ENCODE peak calls at places on chromosomes 3 and 15, in six cellular contexts. One of them, this sample, is unnamed.

GRCh38 chr3:97952280-97952679 is 20.0 kb downstream of the RIOX2 start:
- DNase-seq in small intestine: no peak
- DNase-seq in stimulated activated CD4-positive, alpha-beta T cell treated with anti-CD3 and anti-CD28 coated beads, Interleukin-1b, Interleukin-23, amount 100 ng/mL, for 24 hours: no peak
- DNase-seq in activated effector memory CD4-positive, alpha-beta T cell treated with anti-CD3 and anti-CD28 coated beads, Interleukin-2, amount 50 U/mL, for 16 hours: no peak
- DNase-seq in amygdala: no peak
- DNase-seq in HTR-8/SVneo: no peak
- DNase-seq in this sample: no peak

GRCh38 chr15:75349851-75350588 is 3.2 kb downstream of the NEIL1 start:
- DNase-seq in small intestine: peak; percentile 48
- DNase-seq in activated effector memory CD4-positive, alpha-beta T cell treated with anti-CD3 and anti-CD28 coated beads, Interleukin-2, amount 50 U/mL, for 16 hours: peak; percentile 86
- DNase-seq in HTR-8/SVneo: no peak
- DNase-seq in stimulated activated CD4-positive, alpha-beta T cell treated with anti-CD3 and anti-CD28 coated beads, Interleukin-1b, Interleukin-23, amount 100 ng/mL, for 24 hours: no peak
- DNase-seq in amygdala: no peak
- DNase-seq in this sample: no peak

GRCh38 chr15:34018021-34018645 is 20.9 kb downstream of the AVEN start:
- DNase-seq in activated effector memory CD4-positive, alpha-beta T cell treated with anti-CD3 and anti-CD28 coated beads, Interleukin-2, amount 50 U/mL, for 16 hours: no peak
- DNase-seq in stimulated activated CD4-positive, alpha-beta T cell treated with anti-CD3 and anti-CD28 coated beads, Interleukin-1b, Interleukin-23, amount 100 ng/mL, for 24 hours: no peak
- DNase-seq in amygdala: no peak
- DNase-seq in small intestine: peak; percentile 52
- DNase-seq in HTR-8/SVneo: no peak
- DNase-seq in this sample: no peak

GRCh38 chr3:16885948-16886683 is 1.4 kb downstream of the PLCL2 start:
- DNase-seq in amygdala: no peak
- DNase-seq in small intestine: peak; percentile 54
- DNase-seq in stimulated activated CD4-positive, alpha-beta T cell treated with anti-CD3 and anti-CD28 coated beads, Interleukin-1b, Interleukin-23, amount 100 ng/mL, for 24 hours: no peak
- DNase-seq in activated effector memory CD4-positive, alpha-beta T cell treated with anti-CD3 and anti-CD28 coated beads, Interleukin-2, amount 50 U/mL, for 16 hours: no peak
- DNase-seq in HTR-8/SVneo: no peak
- DNase-seq in this sample: no peak

GRCh38 chr15:52529289-52529929 is 729 bp upstream of the MYO5A start:
- DNase-seq in HTR-8/SVneo: peak; percentile 20
- DNase-seq in amygdala: no peak
- DNase-seq in small intestine: peak; percentile 40
- DNase-seq in activated effector memory CD4-positive, alpha-beta T cell treated with anti-CD3 and anti-CD28 coated beads, Interleukin-2, amount 50 U/mL, for 16 hours: peak; percentile 73
- DNase-seq in stimulated activated CD4-positive, alpha-beta T cell treated with anti-CD3 and anti-CD28 coated beads, Interleukin-1b, Interleukin-23, amount 100 ng/mL, for 24 hours: peak; percentile 26
- DNase-seq in this sample: no peak

GRCh38 chr3:6088433-6088832 is 772.5 kb upstream of the GRM7 start:
- DNase-seq in HTR-8/SVneo: no peak
- DNase-seq in small intestine: no peak
- DNase-seq in amygdala: no peak
- DNase-seq in activated effector memory CD4-positive, alpha-beta T cell treated with anti-CD3 and anti-CD28 coated beads, Interleukin-2, amount 50 U/mL, for 16 hours: no peak
- DNase-seq in stimulated activated CD4-positive, alpha-beta T cell treated with anti-CD3 and anti-CD28 coated beads, Interleukin-1b, Interleukin-23, amount 100 ng/mL, for 24 hours: no peak
- DNase-seq in this sample: no peak

GRCh38 chr3:52210550-52211046 is 12.6 kb downstream of the ALAS1 start:
- DNase-seq in small intestine: peak; percentile 18
- DNase-seq in activated effector memory CD4-positive, alpha-beta T cell treated with anti-CD3 and anti-CD28 coated beads, Interleukin-2, amount 50 U/mL, for 16 hours: no peak
- DNase-seq in HTR-8/SVneo: no peak
- DNase-seq in amygdala: no peak
- DNase-seq in stimulated activated CD4-positive, alpha-beta T cell treated with anti-CD3 and anti-CD28 coated beads, Interleukin-1b, Interleukin-23, amount 100 ng/mL, for 24 hours: no peak
- DNase-seq in this sample: no peak

GRCh38 chr15:41691471-41691870 is 31.3 kb downstream of the MGA start:
- DNase-seq in small intestine: no peak
- DNase-seq in activated effector memory CD4-positive, alpha-beta T cell treated with anti-CD3 and anti-CD28 coated beads, Interleukin-2, amount 50 U/mL, for 16 hours: no peak
- DNase-seq in HTR-8/SVneo: no peak
- DNase-seq in stimulated activated CD4-positive, alpha-beta T cell treated with anti-CD3 and anti-CD28 coated beads, Interleukin-1b, Interleukin-23, amount 100 ng/mL, for 24 hours: no peak
- DNase-seq in amygdala: no peak
- DNase-seq in this sample: no peak

GRCh38 chr3:156131241-156131640 is 10.9 kb downstream of the KCNAB1 start:
- DNase-seq in HTR-8/SVneo: no peak
- DNase-seq in amygdala: no peak
- DNase-seq in stimulated activated CD4-positive, alpha-beta T cell treated with anti-CD3 and anti-CD28 coated beads, Interleukin-1b, Interleukin-23, amount 100 ng/mL, for 24 hours: no peak
- DNase-seq in activated effector memory CD4-positive, alpha-beta T cell treated with anti-CD3 and anti-CD28 coated beads, Interleukin-2, amount 50 U/mL, for 16 hours: no peak
- DNase-seq in small intestine: no peak
- DNase-seq in this sample: no peak

GRCh38 chr3:127728417-127728816 is 55.7 kb downstream of the ABTB1 start:
- DNase-seq in small intestine: no peak
- DNase-seq in amygdala: no peak
- DNase-seq in stimulated activated CD4-positive, alpha-beta T cell treated with anti-CD3 and anti-CD28 coated beads, Interleukin-1b, Interleukin-23, amount 100 ng/mL, for 24 hours: no peak
- DNase-seq in activated effector memory CD4-positive, alpha-beta T cell treated with anti-CD3 and anti-CD28 coated beads, Interleukin-2, amount 50 U/mL, for 16 hours: no peak
- DNase-seq in HTR-8/SVneo: no peak
- DNase-seq in this sample: no peak

GRCh38 chr3:65170357-65171090 is 482.7 kb upstream of the ADAMTS9 start:
- DNase-seq in small intestine: peak; percentile 5
- DNase-seq in stimulated activated CD4-positive, alpha-beta T cell treated with anti-CD3 and anti-CD28 coated beads, Interleukin-1b, Interleukin-23, amount 100 ng/mL, for 24 hours: no peak
- DNase-seq in activated effector memory CD4-positive, alpha-beta T cell treated with anti-CD3 and anti-CD28 coated beads, Interleukin-2, amount 50 U/mL, for 16 hours: no peak
- DNase-seq in HTR-8/SVneo: no peak
- DNase-seq in amygdala: no peak
- DNase-seq in this sample: peak; percentile 75

GRCh38 chr15:89777821-89778380 is 1.8 kb downstream of the MESP2 start:
- DNase-seq in HTR-8/SVneo: no peak
- DNase-seq in activated effector memory CD4-positive, alpha-beta T cell treated with anti-CD3 and anti-CD28 coated beads, Interleukin-2, amount 50 U/mL, for 16 hours: no peak
- DNase-seq in amygdala: peak; percentile 19
- DNase-seq in stimulated activated CD4-positive, alpha-beta T cell treated with anti-CD3 and anti-CD28 coated beads, Interleukin-1b, Interleukin-23, amount 100 ng/mL, for 24 hours: no peak
- DNase-seq in small intestine: no peak
- DNase-seq in this sample: no peak

GRCh38 chr15:95324596-95325135 is 1005.8 kb upstream of the NR2F2 start:
- DNase-seq in stimulated activated CD4-positive, alpha-beta T cell treated with anti-CD3 and anti-CD28 coated beads, Interleukin-1b, Interleukin-23, amount 100 ng/mL, for 24 hours: no peak
- DNase-seq in HTR-8/SVneo: no peak
- DNase-seq in activated effector memory CD4-positive, alpha-beta T cell treated with anti-CD3 and anti-CD28 coated beads, Interleukin-2, amount 50 U/mL, for 16 hours: no peak
- DNase-seq in amygdala: no peak
- DNase-seq in small intestine: no peak
- DNase-seq in this sample: no peak

GRCh38 chr3:190225186-190225692 is 97.0 kb downstream of the CLDN1 start:
- DNase-seq in amygdala: no peak
- DNase-seq in HTR-8/SVneo: peak; percentile 9
- DNase-seq in small intestine: peak; percentile 27
- DNase-seq in activated effector memory CD4-positive, alpha-beta T cell treated with anti-CD3 and anti-CD28 coated beads, Interleukin-2, amount 50 U/mL, for 16 hours: no peak
- DNase-seq in stimulated activated CD4-positive, alpha-beta T cell treated with anti-CD3 and anti-CD28 coated beads, Interleukin-1b, Interleukin-23, amount 100 ng/mL, for 24 hours: no peak
- DNase-seq in this sample: no peak

GRCh38 chr3:129625071-129625874 is 18.8 kb upstream of the PLXND1 start:
- DNase-seq in activated effector memory CD4-positive, alpha-beta T cell treated with anti-CD3 and anti-CD28 coated beads, Interleukin-2, amount 50 U/mL, for 16 hours: peak; percentile 55
- DNase-seq in HTR-8/SVneo: no peak
- DNase-seq in amygdala: no peak
- DNase-seq in small intestine: no peak
- DNase-seq in stimulated activated CD4-positive, alpha-beta T cell treated with anti-CD3 and anti-CD28 coated beads, Interleukin-1b, Interleukin-23, amount 100 ng/mL, for 24 hours: no peak
- DNase-seq in this sample: no peak

GRCh38 chr3:78791745-78792144 is 976.1 kb downstream of the ROBO1 start:
- DNase-seq in HTR-8/SVneo: no peak
- DNase-seq in activated effector memory CD4-positive, alpha-beta T cell treated with anti-CD3 and anti-CD28 coated beads, Interleukin-2, amount 50 U/mL, for 16 hours: no peak
- DNase-seq in small intestine: no peak
- DNase-seq in amygdala: no peak
- DNase-seq in stimulated activated CD4-positive, alpha-beta T cell treated with anti-CD3 and anti-CD28 coated beads, Interleukin-1b, Interleukin-23, amount 100 ng/mL, for 24 hours: no peak
- DNase-seq in this sample: no peak

GRCh38 chr3:141237701-141238521 is 6.3 kb downstream of the PXYLP1 start:
- DNase-seq in amygdala: no peak
- DNase-seq in stimulated activated CD4-positive, alpha-beta T cell treated with anti-CD3 and anti-CD28 coated beads, Interleukin-1b, Interleukin-23, amount 100 ng/mL, for 24 hours: no peak
- DNase-seq in activated effector memory CD4-positive, alpha-beta T cell treated with anti-CD3 and anti-CD28 coated beads, Interleukin-2, amount 50 U/mL, for 16 hours: no peak
- DNase-seq in small intestine: no peak
- DNase-seq in HTR-8/SVneo: no peak
- DNase-seq in this sample: no peak

GRCh38 chr3:79015854-79016253 is 751.9 kb downstream of the ROBO1 start:
- DNase-seq in amygdala: no peak
- DNase-seq in activated effector memory CD4-positive, alpha-beta T cell treated with anti-CD3 and anti-CD28 coated beads, Interleukin-2, amount 50 U/mL, for 16 hours: no peak
- DNase-seq in HTR-8/SVneo: no peak
- DNase-seq in small intestine: no peak
- DNase-seq in stimulated activated CD4-positive, alpha-beta T cell treated with anti-CD3 and anti-CD28 coated beads, Interleukin-1b, Interleukin-23, amount 100 ng/mL, for 24 hours: no peak
- DNase-seq in this sample: no peak

GRCh38 chr3:36496734-36497133 is 116.4 kb downstream of the STAC start:
- DNase-seq in amygdala: no peak
- DNase-seq in small intestine: no peak
- DNase-seq in activated effector memory CD4-positive, alpha-beta T cell treated with anti-CD3 and anti-CD28 coated beads, Interleukin-2, amount 50 U/mL, for 16 hours: no peak
- DNase-seq in HTR-8/SVneo: no peak
- DNase-seq in stimulated activated CD4-positive, alpha-beta T cell treated with anti-CD3 and anti-CD28 coated beads, Interleukin-1b, Interleukin-23, amount 100 ng/mL, for 24 hours: no peak
- DNase-seq in this sample: no peak

GRCh38 chr3:22089284-22089683 is 338.3 kb upstream of the ZNF385D start:
- DNase-seq in stimulated activated CD4-positive, alpha-beta T cell treated with anti-CD3 and anti-CD28 coated beads, Interleukin-1b, Interleukin-23, amount 100 ng/mL, for 24 hours: no peak
- DNase-seq in amygdala: no peak
- DNase-seq in HTR-8/SVneo: peak; percentile 4
- DNase-seq in small intestine: peak; percentile 56
- DNase-seq in activated effector memory CD4-positive, alpha-beta T cell treated with anti-CD3 and anti-CD28 coated beads, Interleukin-2, amount 50 U/mL, for 16 hours: no peak
- DNase-seq in this sample: no peak

GRCh38 chr3:65385805-65386204 is 652.9 kb downstream of the MAGI1 start:
- DNase-seq in amygdala: peak; percentile 3
- DNase-seq in activated effector memory CD4-positive, alpha-beta T cell treated with anti-CD3 and anti-CD28 coated beads, Interleukin-2, amount 50 U/mL, for 16 hours: no peak
- DNase-seq in HTR-8/SVneo: no peak
- DNase-seq in small intestine: no peak
- DNase-seq in stimulated activated CD4-positive, alpha-beta T cell treated with anti-CD3 and anti-CD28 coated beads, Interleukin-1b, Interleukin-23, amount 100 ng/mL, for 24 hours: no peak
- DNase-seq in this sample: no peak

GRCh38 chr3:55309336-55309735 is 177.8 kb downstream of the WNT5A start:
- DNase-seq in stimulated activated CD4-positive, alpha-beta T cell treated with anti-CD3 and anti-CD28 coated beads, Interleukin-1b, Interleukin-23, amount 100 ng/mL, for 24 hours: no peak
- DNase-seq in small intestine: no peak
- DNase-seq in HTR-8/SVneo: no peak
- DNase-seq in amygdala: no peak
- DNase-seq in activated effector memory CD4-positive, alpha-beta T cell treated with anti-CD3 and anti-CD28 coated beads, Interleukin-2, amount 50 U/mL, for 16 hours: no peak
- DNase-seq in this sample: no peak

GRCh38 chr15:90820481-90820880 is 47.9 kb upstream of the FURIN start:
- DNase-seq in amygdala: no peak
- DNase-seq in stimulated activated CD4-positive, alpha-beta T cell treated with anti-CD3 and anti-CD28 coated beads, Interleukin-1b, Interleukin-23, amount 100 ng/mL, for 24 hours: no peak
- DNase-seq in small intestine: no peak
- DNase-seq in HTR-8/SVneo: no peak
- DNase-seq in activated effector memory CD4-positive, alpha-beta T cell treated with anti-CD3 and anti-CD28 coated beads, Interleukin-2, amount 50 U/mL, for 16 hours: peak; percentile 51
- DNase-seq in this sample: no peak

GRCh38 chr3:123377173-123377740 is 71.6 kb downstream of the ADCY5 start:
- DNase-seq in amygdala: no peak
- DNase-seq in small intestine: no peak
- DNase-seq in activated effector memory CD4-positive, alpha-beta T cell treated with anti-CD3 and anti-CD28 coated beads, Interleukin-2, amount 50 U/mL, for 16 hours: no peak
- DNase-seq in HTR-8/SVneo: no peak
- DNase-seq in stimulated activated CD4-positive, alpha-beta T cell treated with anti-CD3 and anti-CD28 coated beads, Interleukin-1b, Interleukin-23, amount 100 ng/mL, for 24 hours: no peak
- DNase-seq in this sample: no peak

GRCh38 chr15:66846811-66847210 is 144.8 kb downstream of the SMAD6 start:
- DNase-seq in stimulated activated CD4-positive, alpha-beta T cell treated with anti-CD3 and anti-CD28 coated beads, Interleukin-1b, Interleukin-23, amount 100 ng/mL, for 24 hours: no peak
- DNase-seq in HTR-8/SVneo: no peak
- DNase-seq in amygdala: no peak
- DNase-seq in activated effector memory CD4-positive, alpha-beta T cell treated with anti-CD3 and anti-CD28 coated beads, Interleukin-2, amount 50 U/mL, for 16 hours: peak; percentile 38
- DNase-seq in small intestine: no peak
- DNase-seq in this sample: no peak

GRCh38 chr3:135138776-135139175 is 343.7 kb downstream of the EPHB1 start:
- DNase-seq in HTR-8/SVneo: no peak
- DNase-seq in activated effector memory CD4-positive, alpha-beta T cell treated with anti-CD3 and anti-CD28 coated beads, Interleukin-2, amount 50 U/mL, for 16 hours: no peak
- DNase-seq in small intestine: no peak
- DNase-seq in amygdala: no peak
- DNase-seq in stimulated activated CD4-positive, alpha-beta T cell treated with anti-CD3 and anti-CD28 coated beads, Interleukin-1b, Interleukin-23, amount 100 ng/mL, for 24 hours: no peak
- DNase-seq in this sample: no peak

GRCh38 chr3:120182613-120183524 is 88.6 kb upstream of the GSK3B start:
- DNase-seq in small intestine: peak; percentile 16
- DNase-seq in activated effector memory CD4-positive, alpha-beta T cell treated with anti-CD3 and anti-CD28 coated beads, Interleukin-2, amount 50 U/mL, for 16 hours: no peak
- DNase-seq in HTR-8/SVneo: no peak
- DNase-seq in amygdala: no peak
- DNase-seq in stimulated activated CD4-positive, alpha-beta T cell treated with anti-CD3 and anti-CD28 coated beads, Interleukin-1b, Interleukin-23, amount 100 ng/mL, for 24 hours: no peak
- DNase-seq in this sample: no peak

GRCh38 chr15:60690350-60690961 is 211.5 kb upstream of the ICE2 start:
- DNase-seq in HTR-8/SVneo: no peak
- DNase-seq in activated effector memory CD4-positive, alpha-beta T cell treated with anti-CD3 and anti-CD28 coated beads, Interleukin-2, amount 50 U/mL, for 16 hours: no peak
- DNase-seq in small intestine: no peak
- DNase-seq in amygdala: no peak
- DNase-seq in stimulated activated CD4-positive, alpha-beta T cell treated with anti-CD3 and anti-CD28 coated beads, Interleukin-1b, Interleukin-23, amount 100 ng/mL, for 24 hours: no peak
- DNase-seq in this sample: no peak

GRCh38 chr3:38114875-38115644 is 21.9 kb downstream of the ACAA1 start:
- DNase-seq in stimulated activated CD4-positive, alpha-beta T cell treated with anti-CD3 and anti-CD28 coated beads, Interleukin-1b, Interleukin-23, amount 100 ng/mL, for 24 hours: no peak
- DNase-seq in activated effector memory CD4-positive, alpha-beta T cell treated with anti-CD3 and anti-CD28 coated beads, Interleukin-2, amount 50 U/mL, for 16 hours: peak; percentile 53
- DNase-seq in small intestine: no peak
- DNase-seq in amygdala: no peak
- DNase-seq in HTR-8/SVneo: no peak
- DNase-seq in this sample: no peak

This sample was measured in mesothelial cell of epicardium.